ENCODE peak calls at places on chromosomes 16 and 17, in four cellular contexts. D, X, O and B are unnamed samples.
A peak's percentile ranks its signal among the peaks of the same experiment; 100 is the strongest.

GRCh38 chr17:57211543-57211942 is 44.8 kb upstream of the MSI2 start:
- DNase-seq in X (peak; percentile 57), D (no peak), O (no peak), B (no peak)

GRCh38 chr16:56691885-56692284 is 9.6 kb downstream of the MT1X start:
- DNase-seq in X (no peak), D (no peak), O (no peak), B (no peak)

GRCh38 chr17:50881182-50881581 is 15.0 kb upstream of the TOB1 start:
- DNase-seq in D (no peak), O (no peak), X (no peak), B (no peak)

GRCh38 chr16:75193730-75194444 is 13.1 kb downstream of the CTRB2 start:
- DNase-seq in D (no peak), X (peak; percentile 33), O (peak; percentile 2), B (no peak)

GRCh38 chr17:1597861-1598342 is 30.7 kb downstream of the SLC43A2 start:
- DNase-seq in O (no peak), X (no peak), D (no peak), B (no peak)

GRCh38 chr17:31532161-31532515 is 140.7 kb downstream of the RAB11FIP4 start:
- DNase-seq in D (no peak), X (no peak), O (no peak), B (no peak)

GRCh38 chr16:74309789-74310781 is 13.5 kb downstream of the PSMD7 start:
- DNase-seq in X (no peak), O (no peak), D (no peak), B (no peak)

GRCh38 chr16:4152267-4152666 is 36.0 kb upstream of the ADCY9 start:
- DNase-seq in O (no peak), X (no peak), D (no peak), B (no peak)

GRCh38 chr17:17129466-17129865 is 76.7 kb downstream of the PLD6 start:
- DNase-seq in O (no peak), D (no peak), X (no peak), B (no peak)

GRCh38 chr16:19463468-19464315 is 46.0 kb downstream of the TMC5 start:
- DNase-seq in O (no peak), D (no peak), X (no peak), B (no peak)

GRCh38 chr16:4275861-4276260 is 3.0 kb upstream of the TFAP4 start:
- DNase-seq in D (no peak), O (no peak), X (no peak), B (no peak)

GRCh38 chr16:28930652-28931051 is 1.1 kb upstream of the CD19 start:
- DNase-seq in O (no peak), D (no peak), X (no peak), B (no peak)

GRCh38 chr17:82202981-82203380 is 9.7 kb downstream of the CCDC57 start:
- DNase-seq in D (no peak), O (no peak), X (no peak), B (no peak)

GRCh38 chr17:10123093-10123492 is 75.3 kb downstream of the GAS7 start:
- DNase-seq in X (no peak), D (no peak), O (no peak), B (no peak)

GRCh38 chr17:55335625-55336024 is 70.9 kb downstream of the HLF start:
- DNase-seq in X (no peak), D (no peak), O (no peak), B (no peak)

GRCh38 chr16:3119286-3119685 is 6.9 kb downstream of the ZNF205 start:
- DNase-seq in X (peak; percentile 37), D (no peak), O (no peak), B (no peak)

GRCh38 chr16:57781349-57781740 is 20.9 kb downstream of the KIFC3 start:
- DNase-seq in O (no peak), X (no peak), D (no peak), B (no peak)

GRCh38 chr17:48134912-48135480 is 27.4 kb downstream of the SNX11 start:
- DNase-seq in O (no peak), D (no peak), X (no peak), B (no peak)

GRCh38 chr16:75482434-75483205 is 12.6 kb downstream of the CHST6 start:
- DNase-seq in D (no peak), O (no peak), X (no peak), B (no peak)

GRCh38 chr16:87661561-87661960 is 59.3 kb downstream of the JPH3 start:
- DNase-seq in O (peak; percentile 27), X (peak; percentile 64), D (peak; percentile 57), B (no peak)

GRCh38 chr16:82055728-82056549 is 20.9 kb downstream of the HSD17B2 start:
- DNase-seq in O (no peak), X (no peak), D (no peak), B (no peak)

GRCh38 chr16:73068546-73069401 is 20.8 kb upstream of the ZFHX3 start:
- DNase-seq in X (no peak), O (no peak), D (no peak), B (no peak)

GRCh38 chr17:6304894-6305612 is 129.9 kb downstream of the AIPL1 start:
- DNase-seq in D (no peak), X (no peak), O (no peak), B (no peak)

GRCh38 chr17:41489531-41489930 is at the start of gene KRT36:
- DNase-seq in X (no peak), D (no peak), O (no peak), B (no peak)

GRCh38 chr17:41491476-41491875 is 1.8 kb upstream of the KRT36 start:
- DNase-seq in O (no peak), X (no peak), D (no peak), B (no peak)

GRCh38 chr17:41492351-41492750 is 2.6 kb upstream of the KRT36 start:
- DNase-seq in O (no peak), X (no peak), D (no peak), B (no peak)

GRCh38 chr17:41490022-41490421 is 312 bp upstream of the KRT36 start:
- DNase-seq in X (no peak), D (no peak), O (no peak), B (no peak)

DNA sequence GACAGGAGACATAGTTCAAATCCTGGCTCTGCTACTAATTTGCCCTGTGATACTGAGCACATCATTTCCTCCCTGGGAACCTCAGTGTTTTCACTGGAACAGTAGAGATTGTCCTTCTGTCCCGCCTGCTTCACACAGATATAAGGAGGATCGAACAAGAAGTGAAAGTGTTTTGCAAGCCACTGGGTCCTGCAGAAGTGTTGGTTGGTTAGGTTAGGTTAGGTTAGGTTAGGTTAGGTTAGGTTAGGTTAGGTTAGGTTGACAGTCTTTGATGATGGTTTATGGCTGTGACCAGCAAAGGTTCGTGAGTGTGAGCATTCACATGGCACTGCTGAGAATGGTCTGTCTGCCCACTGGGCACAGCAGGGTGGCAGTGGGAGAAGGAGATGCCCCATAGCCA is 910 bp upstream of the KRT36 start:
- DNase-seq in O (no peak), D (no peak), X (no peak), B (no peak)
- H3K27ac ChIP-seq in O (no peak overlapping the region), D (no peak overlapping the region), X (no peak overlapping the region), B (no peak overlapping the region)

DNA sequence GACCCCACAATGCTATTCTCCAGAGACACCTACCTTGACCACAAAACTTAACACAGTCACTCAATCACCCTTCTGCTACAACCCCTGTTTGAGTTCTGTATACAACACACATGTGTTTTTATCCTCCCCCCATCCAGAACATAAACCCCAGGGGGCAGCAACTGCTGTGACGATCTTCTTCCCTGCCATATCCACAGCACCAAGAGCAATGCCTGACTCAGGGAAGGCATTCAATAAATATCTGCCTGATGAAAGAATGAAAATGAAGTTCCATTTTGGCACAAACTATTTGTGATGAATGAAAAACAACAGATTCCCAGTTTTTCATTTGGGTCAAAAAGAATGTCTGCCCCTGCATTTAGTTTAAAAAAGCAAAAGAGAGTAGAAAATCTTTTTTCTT is 27.0 kb downstream of the ASIC2 start:
- DNase-seq in D (no peak), O (no peak), X (no peak), B (no peak)
- H3K27ac ChIP-seq in D (no peak overlapping the region), O (no peak overlapping the region), X (no peak overlapping the region), B (no peak overlapping the region)

DNA sequence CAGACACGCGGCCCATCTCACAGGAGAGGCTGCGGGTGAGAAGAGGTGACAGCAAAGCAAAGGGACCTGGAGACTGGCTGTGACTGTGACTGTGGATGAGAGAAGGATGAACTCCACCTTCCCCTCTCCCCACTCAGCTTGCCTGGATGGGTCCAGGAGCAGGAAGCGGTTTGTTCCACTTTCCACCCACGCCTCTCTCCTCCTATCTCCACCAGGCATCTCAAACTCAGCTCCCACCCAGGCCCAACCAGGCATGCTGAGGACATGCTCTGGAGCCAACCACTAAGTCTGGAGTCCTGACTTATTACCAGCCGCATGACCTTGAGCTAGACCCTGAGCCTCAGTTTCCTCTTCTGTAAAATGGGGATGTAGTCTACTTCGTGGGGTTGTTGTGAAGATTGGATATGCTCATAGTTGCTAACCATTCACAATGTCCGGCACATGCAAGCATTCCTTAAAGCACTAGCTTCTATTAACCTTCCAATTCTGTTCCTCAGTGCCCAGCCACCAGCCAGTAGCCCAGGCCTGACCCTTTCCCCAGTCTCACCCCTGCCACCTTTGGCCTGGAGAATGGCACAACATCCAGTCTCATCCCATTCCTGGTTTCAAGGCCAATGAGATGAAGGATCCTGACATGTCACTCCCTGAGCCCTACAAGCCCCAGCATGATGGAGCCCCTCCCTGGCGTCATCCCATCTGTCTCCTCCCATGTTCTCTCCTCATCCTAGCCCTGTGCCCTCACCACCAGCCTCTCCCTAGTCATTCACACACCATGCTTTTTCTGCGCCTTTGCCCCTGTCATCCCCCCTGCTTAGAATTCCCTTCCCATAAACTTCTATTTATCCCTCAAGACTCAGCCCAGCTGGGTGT is 2.3 kb downstream of the GAS2L2 start:
- DNase-seq in O (no peak), X (no peak), D (no peak), B (no peak)
- H3K27ac ChIP-seq in O (no peak overlapping the region), X (no peak overlapping the region), D (no peak overlapping the region), B (no peak overlapping the region)

DNA sequence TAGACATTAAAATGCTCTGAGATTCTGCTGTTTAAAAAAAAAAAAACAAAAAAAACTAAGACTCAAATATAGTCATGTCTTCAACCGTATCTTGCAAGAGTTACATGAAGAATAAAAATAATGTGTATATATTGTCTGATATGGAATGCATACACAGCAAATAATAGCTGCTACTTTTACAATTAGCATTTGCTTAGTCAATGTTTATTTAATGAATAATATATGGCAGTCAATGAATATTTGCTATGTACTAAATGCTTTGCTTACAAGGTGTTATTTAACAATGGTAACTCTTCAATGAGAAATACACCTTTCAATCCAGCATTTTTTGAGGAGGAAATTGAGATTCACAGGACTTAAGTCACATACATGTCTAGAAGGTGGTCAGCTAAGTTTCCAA is 718.8 kb upstream of the SOX9 start:
- DNase-seq in O (no peak), X (no peak), D (no peak), B (no peak)
- H3K27ac ChIP-seq in O (no peak overlapping the region), X (no peak overlapping the region), D (no peak overlapping the region), B (no peak overlapping the region)

DNA sequence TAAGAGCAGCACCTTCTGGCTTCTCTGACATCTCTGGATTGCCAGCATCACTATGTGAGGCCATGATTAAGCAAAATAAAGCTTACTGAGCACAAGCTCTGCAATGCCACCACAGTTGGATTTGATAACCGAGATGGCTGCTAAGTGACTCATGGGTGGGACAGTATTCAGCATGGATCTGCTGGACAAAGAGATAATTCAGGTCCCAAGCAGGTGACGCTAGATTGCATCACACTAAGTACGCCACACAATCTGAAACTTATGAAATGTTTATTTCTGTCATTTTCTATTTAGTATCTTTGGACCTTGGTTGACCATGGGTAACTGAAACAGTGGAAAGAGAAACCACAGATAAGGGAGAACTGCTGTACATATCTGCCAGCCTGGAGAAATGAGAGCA is 27.4 kb downstream of the CDRT15 start:
- DNase-seq in O (no peak), D (no peak), X (no peak), B (no peak)
- H3K27ac ChIP-seq in O (no peak overlapping the region), D (no peak overlapping the region), X (no peak overlapping the region), B (no peak overlapping the region)